ENCODE peak calls at places on chromosomes 3 and 15, in eight cellular contexts. G is ACHN; X is neural progenitor cell; C is endothelial cell; I is neural crest cell; B is CD4-positive, alpha-beta memory T cell; A is fibroblast of the conjunctiva; R is A549. T is an unnamed sample.

GRCh38 chr15:81155375-81156218 is 21.5 kb downstream of the CFAP161 start:
- DNase-seq in G (peak; percentile 47), X (peak; percentile 47), C (no peak), I (peak; percentile 3), B (peak; percentile 8), A (peak; percentile 75), R (peak; percentile 69), T (peak; percentile 10)

GRCh38 chr15:64536244-64536836 is 76.0 kb downstream of the ZNF609 start:
- DNase-seq in G (peak; percentile 78), X (no peak), C (no peak), I (no peak), B (no peak), A (peak; percentile 18), R (peak; percentile 74), T (no peak)

GRCh38 chr3:10780243-10780642 is 35.8 kb upstream of the SLC6A11 start:
- DNase-seq in G (no peak), X (no peak), C (no peak), I (no peak), B (no peak), A (no peak), R (no peak), T (peak; percentile 11)

GRCh38 chr15:45378913-45379262 is 544 bp upstream of the GATM start:
- DNase-seq in G (no peak), X (peak; percentile 7), C (no peak), I (no peak), B (no peak), A (no peak), R (no peak), T (no peak)

GRCh38 chr3:138187296-138188012 is at the start of gene ARMC8:
- DNase-seq in G (peak; percentile 37), X (peak; percentile 82), C (peak; percentile 56), I (peak; percentile 48), B (no peak), A (no peak), R (peak; percentile 33), T (peak; percentile 75)

GRCh38 chr3:58783845-58784244 is 117.3 kb upstream of the FAM3D start:
- DNase-seq in G (no peak), X (no peak), C (no peak), I (no peak), B (no peak), A (no peak), R (no peak), T (no peak)

GRCh38 chr15:34065941-34066340 is 26.9 kb upstream of the AVEN start:
- DNase-seq in G (no peak), X (no peak), C (no peak), I (no peak), B (no peak), A (no peak), R (no peak), T (no peak)

GRCh38 chr3:46742992-46743391 is 25.3 kb upstream of the PRSS50 start:
- DNase-seq in G (no peak), X (peak; percentile 20), C (no peak), I (no peak), B (no peak), A (no peak), R (no peak), T (peak; percentile 75)

GRCh38 chr15:28929200-28929599 is 43.4 kb downstream of the APBA2 start:
- DNase-seq in G (no peak), X (no peak), C (no peak), I (no peak), B (no peak), A (no peak), R (no peak), T (no peak)

GRCh38 chr3:105367406-105368213 is 901 bp downstream of the ALCAM start:
- DNase-seq in G (peak; percentile 71), X (peak; percentile 84), C (peak; percentile 39), I (peak; percentile 18), B (peak; percentile 58), A (no peak), R (peak; percentile 65), T (peak; percentile 85)

GRCh38 chr3:112460519-112460918 is 38.8 kb downstream of the BTLA start:
- DNase-seq in G (no peak), X (no peak), C (no peak), I (no peak), B (no peak), A (no peak), R (no peak), T (no peak)

GRCh38 chr3:111284485-111285187 is 213.0 kb downstream of the NECTIN3 start:
- DNase-seq in G (no peak), X (peak; percentile 47), C (no peak), I (no peak), B (no peak), A (no peak), R (no peak), T (no peak)

GRCh38 chr3:71453822-71454512 is 129.6 kb downstream of the FOXP1 start:
- DNase-seq in G (no peak), X (no peak), C (no peak), I (no peak), B (no peak), A (no peak), R (no peak), T (no peak)

GRCh38 chr3:37957185-37957936 is 33.2 kb upstream of the VILL start:
- DNase-seq in G (no peak), X (no peak), C (no peak), I (no peak), B (no peak), A (no peak), R (no peak), T (no peak)

GRCh38 chr3:187352581-187353575 is 15.3 kb upstream of the RTP4 start:
- DNase-seq in G (no peak), X (no peak), C (no peak), I (no peak), B (no peak), A (no peak), R (peak; percentile 1), T (peak; percentile 40)

GRCh38 chr3:55416381-55416821 is 70.7 kb downstream of the WNT5A start:
- DNase-seq in G (peak; percentile 78), X (no peak), C (no peak), I (no peak), B (no peak), A (peak; percentile 86), R (peak; percentile 22), T (peak; percentile 15)

T was measured in ELF-1.